ENCODE peak calls at places on chromosomes 2 and 18, in eight cellular contexts. F is astrocyte of the cerebellum, M is ovary, P is neural progenitor cell, K is GM23338, Y is WTC11, E is AG09309, U is OCI-LY7. I is an unnamed sample.

GRCh38 chr2:145412155-145412554 is 892.2 kb upstream of the ZEB2 start:
- DNase-seq in F (no peak), M (no peak), P (no peak), K (no peak), Y (no peak), E (no peak), U (peak; percentile 97), I (no peak)

GRCh38 chr2:96762529-96763253 is 2.0 kb downstream of the CNNM4 start:
- DNase-seq in F (peak; percentile 27), M (no peak), P (peak; percentile 90), K (peak; percentile 79), Y (peak; percentile 30), E (no peak), U (peak; percentile 50), I (no peak)

GRCh38 chr2:211205841-211206240 is 649.4 kb downstream of the CPS1 start:
- DNase-seq in F (no peak), M (no peak), P (no peak), K (no peak), Y (no peak), E (no peak), U (no peak), I (no peak)

GRCh38 chr2:10276481-10277292 is 26.0 kb upstream of the HPCAL1 start:
- DNase-seq in F (no peak), M (no peak), P (no peak), K (no peak), Y (no peak), E (no peak), U (no peak), I (no peak)

GRCh38 chr2:26469092-26469710 is 8.7 kb downstream of the OTOF start:
- DNase-seq in F (no peak), M (no peak), P (peak; percentile 79), K (peak; percentile 90), Y (peak; percentile 88), E (peak; percentile 4), U (peak; percentile 66), I (peak; percentile 69)

GRCh38 chr2:120064664-120065063 is 51.8 kb downstream of the EPB41L5 start:
- DNase-seq in F (no peak), M (no peak), P (no peak), K (no peak), Y (no peak), E (no peak), U (no peak), I (no peak)

GRCh38 chr2:47809903-47810302 is 27.0 kb downstream of the MSH6 start:
- DNase-seq in F (no peak), M (no peak), P (no peak), K (no peak), Y (no peak), E (no peak), U (no peak), I (no peak)

GRCh38 chr2:212367431-212367830 is 171.2 kb downstream of the ERBB4 start:
- DNase-seq in F (no peak), M (no peak), P (no peak), K (no peak), Y (no peak), E (no peak), U (no peak), I (no peak)

GRCh38 chr2:38533180-38533579 is 69.5 kb downstream of the HNRNPLL start:
- DNase-seq in F (no peak), M (no peak), P (no peak), K (no peak), Y (no peak), E (no peak), U (peak; percentile 93), I (no peak)

GRCh38 chr2:43170733-43171101 is 55.7 kb downstream of the ZFP36L2 start:
- DNase-seq in F (no peak), M (no peak), P (no peak), K (no peak), Y (no peak), E (no peak), U (no peak), I (no peak)

GRCh38 chr18:5238371-5238758 is 41.3 kb upstream of the AKAIN1 start:
- DNase-seq in F (no peak), M (peak; percentile 52), P (peak; percentile 60), K (peak; percentile 38), Y (peak; percentile 28), E (no peak), U (peak; percentile 60), I (peak; percentile 59)

GRCh38 chr2:117858892-117859531 is 44.5 kb downstream of the DDX18 start:
- DNase-seq in F (no peak), M (no peak), P (peak; percentile 50), K (peak; percentile 88), Y (peak; percentile 75), E (no peak), U (no peak), I (peak; percentile 25)

GRCh38 chr18:21682276-21683051 is 22.1 kb downstream of the ABHD3 start:
- DNase-seq in F (peak; percentile 57), M (no peak), P (peak; percentile 68), K (peak; percentile 24), Y (no peak), E (peak; percentile 62), U (peak; percentile 40), I (no peak)

GRCh38 chr2:118388771-118389170 is 300.5 kb downstream of the INSIG2 start:
- DNase-seq in F (no peak), M (no peak), P (no peak), K (no peak), Y (no peak), E (no peak), U (no peak), I (no peak)

GRCh38 chr18:681985-682384 is 24.5 kb downstream of the TYMS start:
- DNase-seq in F (no peak), M (no peak), P (no peak), K (no peak), Y (no peak), E (no peak), U (no peak), I (no peak)

GRCh38 chr2:153871231-153872221 is at the start of gene GALNT13:
- DNase-seq in F (peak; percentile 36), M (peak; percentile 15), P (peak; percentile 92), K (peak; percentile 79), Y (peak; percentile 90), E (no peak), U (no peak), I (peak; percentile 82)

GRCh38 chr2:37764108-37764507 is 92.7 kb upstream of the CDC42EP3 start:
- DNase-seq in F (no peak), M (no peak), P (no peak), K (no peak), Y (no peak), E (no peak), U (no peak), I (no peak)

GRCh38 chr2:42214669-42215068 is 45.5 kb downstream of the EML4 start:
- DNase-seq in F (no peak), M (no peak), P (no peak), K (no peak), Y (no peak), E (no peak), U (no peak), I (no peak)

GRCh38 chr18:69397096-69397495 is 3.6 kb upstream of the DOK6 start:
- DNase-seq in F (no peak), M (no peak), P (peak; percentile 8), K (peak; percentile 23), Y (peak; percentile 13), E (no peak), U (no peak), I (no peak)

GRCh38 chr18:21361297-21361880 is 119.4 kb downstream of the GREB1L start:
- DNase-seq in F (no peak), M (no peak), P (peak; percentile 62), K (no peak), Y (no peak), E (no peak), U (no peak), I (no peak)

GRCh38 chr18:6920099-6920955 is 190.8 kb downstream of the ARHGAP28 start:
- DNase-seq in F (peak; percentile 44), M (peak; percentile 40), P (peak; percentile 75), K (peak; percentile 90), Y (peak; percentile 78), E (peak; percentile 25), U (peak; percentile 29), I (peak; percentile 80)

GRCh38 chr18:69567813-69568488 is 167.3 kb downstream of the DOK6 start:
- DNase-seq in F (no peak), M (no peak), P (peak; percentile 25), K (peak; percentile 59), Y (no peak), E (no peak), U (peak; percentile 47), I (no peak)

GRCh38 chr18:48797841-48798255 is 152.9 kb downstream of the SMAD7 start:
- DNase-seq in F (no peak), M (no peak), P (no peak), K (no peak), Y (peak; percentile 5), E (no peak), U (no peak), I (no peak)

GRCh38 chr2:148926291-148926961 is 51.4 kb downstream of the KIF5C start:
- DNase-seq in F (no peak), M (no peak), P (peak; percentile 52), K (peak; percentile 88), Y (peak; percentile 61), E (no peak), U (peak; percentile 34), I (peak; percentile 60)

GRCh38 chr18:70181015-70181414 is 24.5 kb downstream of the RTTN start:
- DNase-seq in F (peak; percentile 45), M (no peak), P (no peak), K (no peak), Y (no peak), E (no peak), U (no peak), I (no peak)

GRCh38 chr18:25176516-25177042 is 175.4 kb downstream of the ZNF521 start:
- DNase-seq in F (no peak), M (no peak), P (no peak), K (peak; percentile 56), Y (peak; percentile 26), E (no peak), U (no peak), I (no peak)
- TF ChIP-seq CTCF in F (no peak), M (no peak), P (no peak), K (no peak), Y (no peak), E (no peak), U (no peak), I (no peak)

GRCh38 chr18:76927216-76927725 is 104.9 kb downstream of the ZNF236 start:
- DNase-seq in F (no peak), M (no peak), P (no peak), K (no peak), Y (no peak), E (no peak), U (no peak), I (no peak)
- TF ChIP-seq CTCF in F (no peak), M (no peak), P (no peak), K (no peak), Y (no peak), E (no peak), U (no peak), I (no peak)

DNA sequence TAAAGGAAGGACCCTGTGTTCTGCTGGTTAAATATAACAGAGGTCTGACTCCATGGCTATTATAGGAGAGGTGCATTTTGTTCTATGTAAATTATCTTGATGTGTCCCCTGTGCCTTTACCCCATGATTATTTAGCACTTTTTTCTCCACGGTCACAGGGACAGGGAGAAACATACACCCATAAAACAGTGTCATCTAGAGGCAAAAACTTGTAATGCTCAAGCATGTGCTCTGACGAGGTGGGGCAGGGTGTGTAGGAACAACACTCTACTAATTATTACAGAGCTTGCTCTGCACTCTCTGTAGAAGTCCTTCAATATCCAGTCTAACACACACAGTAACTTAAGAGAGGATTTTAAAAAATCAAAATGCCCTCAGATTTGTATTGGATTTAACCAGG is 187.9 kb downstream of the NEDD4L start:
- DNase-seq in F (no peak), M (no peak), P (no peak), K (no peak), Y (no peak), E (no peak), U (no peak), I (no peak)
- TF ChIP-seq CTCF in F (peak; percentile 35), M (no peak), P (peak; percentile 29), K (peak; percentile 63), Y (no peak), E (peak; percentile 44), U (peak; percentile 19), I (no peak)

GRCh38 chr2:174145827-174146226 is 102.5 kb downstream of the OLA1 start:
- DNase-seq in F (no peak), M (no peak), P (no peak), K (peak; percentile 69), Y (peak; percentile 26), E (no peak), U (no peak), I (no peak)
- TF ChIP-seq CTCF in F (no peak), M (no peak), P (peak; percentile 22), K (peak; percentile 73), Y (no peak), E (no peak), U (peak; percentile 33), I (no peak)